ENCODE peak calls at places on chromosome 1, in seven cellular contexts. P is cardiac muscle cell; H is CD8-positive, alpha-beta memory T cell; T is endodermal cell; E is stomach; R is kidney; Q is CD8-positive, alpha-beta T cell. K is an unnamed sample.

GRCh38 chr1:55632906-55633305 is 417.7 kb upstream of the USP24 start:
- DNase-seq in P (peak; percentile 58), E (no peak), R (no peak), Q (no peak), H (no peak), T (peak; percentile 48), K (no peak)

GRCh38 chr1:37634554-37635308 is at the start of gene RSPO1:
- DNase-seq in H (no peak), T (peak; percentile 73), E (no peak), R (peak; percentile 78), Q (no peak), P (peak; percentile 23), K (peak; percentile 84)

GRCh38 chr1:114342376-114342775 is 168.6 kb downstream of the TRIM33 start:
- DNase-seq in R (no peak), E (no peak), Q (peak; percentile 68), T (no peak), H (peak; percentile 29), P (no peak), K (no peak)

GRCh38 chr1:201636065-201636464 is 97.1 kb downstream of the NAV1 start:
- DNase-seq in R (peak; percentile 32), P (peak; percentile 73), H (no peak), T (peak; percentile 66), E (no peak), Q (no peak), K (peak; percentile 84)

GRCh38 chr1:237570530-237570929 is 320.2 kb downstream of the ZP4 start:
- DNase-seq in H (no peak), Q (no peak), E (no peak), P (no peak), T (peak; percentile 63), R (no peak), K (no peak)

GRCh38 chr1:161068306-161069200 is 1.1 kb downstream of the ARHGAP30 start:
- DNase-seq in T (peak; percentile 75), Q (peak; percentile 85), R (peak; percentile 85), E (peak; percentile 62), P (no peak), H (peak; percentile 76), K (no peak)

GRCh38 chr1:245654460-245655050 is 499.8 kb downstream of the KIF26B start:
- DNase-seq in T (peak; percentile 91), E (no peak), H (no peak), P (peak; percentile 94), R (no peak), Q (no peak), K (no peak)

GRCh38 chr1:19208710-19209438 is 1.2 kb downstream of the UBR4 start:
- DNase-seq in Q (no peak), R (no peak), T (no peak), E (no peak), H (no peak), P (no peak), K (no peak)

GRCh38 chr1:207049974-207050391 is 1.0 kb downstream of the YOD1 start:
- DNase-seq in H (peak; percentile 25), R (no peak), P (peak; percentile 64), T (no peak), Q (peak; percentile 61), E (peak; percentile 64), K (peak; percentile 67)

GRCh38 chr1:25074326-25074725 is 144.2 kb upstream of the RUNX3 start:
- DNase-seq in T (no peak), R (peak; percentile 25), E (no peak), H (no peak), Q (no peak), P (no peak), K (no peak)

GRCh38 chr1:239823852-239824251 is 267.8 kb upstream of the FMN2 start:
- DNase-seq in H (no peak), P (no peak), Q (no peak), E (no peak), R (no peak), T (no peak), K (no peak)

GRCh38 chr1:201272838-201273237 is 10.5 kb upstream of the PKP1 start:
- DNase-seq in H (no peak), Q (no peak), T (peak; percentile 79), E (no peak), P (no peak), R (peak; percentile 38), K (no peak)

GRCh38 chr1:27934818-27935549 is at the start of gene SMPDL3B:
- DNase-seq in E (peak; percentile 76), T (peak; percentile 97), Q (no peak), R (peak; percentile 75), H (no peak), P (peak; percentile 67), K (peak; percentile 79)

GRCh38 chr1:34850382-34850781 is 9.2 kb downstream of the SMIM12 start:
- DNase-seq in T (no peak), P (no peak), H (no peak), Q (no peak), E (no peak), R (no peak), K (no peak)

GRCh38 chr1:29970747-29971325 is 734.5 kb downstream of the PTPRU start:
- DNase-seq in Q (peak; percentile 27), P (no peak), E (no peak), T (no peak), R (no peak), H (no peak), K (no peak)

GRCh38 chr1:234265321-234265720 is 107.9 kb upstream of the COA6 start:
- DNase-seq in Q (no peak), P (no peak), E (no peak), R (no peak), T (no peak), H (no peak), K (no peak)

GRCh38 chr1:101199637-101199982 is 37.2 kb upstream of the S1PR1 start:
- DNase-seq in E (no peak), H (no peak), R (no peak), Q (no peak), P (no peak), T (no peak), K (no peak)

GRCh38 chr1:91901231-91901630 is 15.3 kb upstream of the TGFBR3 start:
- DNase-seq in T (no peak), P (no peak), E (no peak), H (no peak), R (no peak), Q (no peak), K (no peak)
- H3K27ac ChIP-seq in T (no peak overlapping the region), P (no peak overlapping the region), E (no peak overlapping the region), H (no peak overlapping the region), R (no peak overlapping the region), Q (no peak overlapping the region), K (no peak overlapping the region)

GRCh38 chr1:9249263-9249533 is 14.6 kb downstream of the H6PD start:
- DNase-seq in Q (no peak), R (no peak), P (no peak), E (no peak), T (no peak), H (no peak), K (no peak)

GRCh38 chr1:9247894-9248293 is 13.3 kb downstream of the H6PD start:
- DNase-seq in Q (no peak), H (no peak), R (peak; percentile 66), T (no peak), P (no peak), E (no peak), K (no peak)

GRCh38 chr1:9249534-9250335 is 15.2 kb downstream of the H6PD start:
- DNase-seq in R (peak; percentile 80), Q (no peak), P (no peak), H (no peak), E (peak; percentile 64), T (peak; percentile 96), K (peak; percentile 82)

GRCh38 chr1:9246841-9247785 is 12.5 kb downstream of the H6PD start:
- DNase-seq in P (no peak), R (no peak), Q (no peak), H (no peak), E (no peak), T (no peak), K (no peak)

DNA sequence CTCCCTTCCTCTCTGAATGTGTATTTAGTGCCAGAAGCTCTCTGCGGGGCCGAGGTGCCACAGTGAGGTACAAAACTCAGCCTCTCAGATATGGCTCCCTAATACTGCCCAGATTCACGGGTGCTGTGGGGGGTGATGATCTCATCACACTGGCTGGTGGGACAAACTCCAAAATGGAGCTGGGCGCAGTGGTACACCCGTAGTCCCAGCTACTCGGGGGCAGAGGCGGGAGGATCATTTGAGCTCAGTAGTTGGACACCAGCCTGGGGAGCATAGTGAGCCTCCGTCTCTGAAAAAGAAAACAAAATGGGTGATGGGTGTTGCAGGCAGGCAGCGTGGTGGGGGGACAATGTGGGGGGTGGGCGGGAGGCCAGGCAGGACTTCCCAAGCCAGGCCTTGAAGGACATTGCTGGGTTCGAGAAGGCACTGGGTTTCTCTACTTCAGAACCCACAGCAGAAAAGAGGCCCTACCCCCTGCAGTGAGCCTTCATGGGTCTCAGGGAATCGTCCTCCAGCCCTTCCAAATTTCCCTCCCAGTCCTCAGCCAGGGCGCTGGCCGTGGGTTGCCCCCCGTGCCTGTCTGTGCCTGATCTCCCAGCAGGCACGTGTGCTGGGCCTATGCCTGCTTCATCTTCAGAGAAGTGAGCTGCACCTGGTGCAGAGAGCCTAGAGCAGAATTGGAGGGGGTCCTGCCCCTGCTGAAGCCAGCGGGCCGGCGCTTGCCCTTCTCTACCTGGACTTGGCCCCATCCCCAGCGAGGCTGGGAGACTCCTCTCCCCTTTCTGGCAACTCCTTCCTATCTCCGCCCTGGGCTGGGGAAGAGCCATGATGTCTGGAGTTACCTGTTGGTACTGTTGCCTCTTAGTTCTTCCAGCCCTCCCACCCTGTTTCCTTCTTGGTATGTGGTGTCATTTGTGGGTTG is 14.0 kb downstream of the H6PD start:
- DNase-seq in T (no peak), P (no peak), E (no peak), R (peak; percentile 51), Q (no peak), H (no peak), K (no peak)
- H3K27ac ChIP-seq in T (no peak overlapping the region), P (no peak overlapping the region), E (peak overlapping the region; percentile 16), R (no peak overlapping the region), Q (no peak overlapping the region), H (no peak overlapping the region), K (peak overlapping the region; percentile 81)

GRCh38 chr1:14689996-14690614 is 91.6 kb downstream of the KAZN start:
- DNase-seq in H (no peak), T (no peak), R (no peak), P (no peak), Q (no peak), E (no peak), K (no peak)
- H3K27ac ChIP-seq in H (no peak overlapping the region), T (no peak overlapping the region), R (no peak overlapping the region), P (no peak overlapping the region), Q (no peak overlapping the region), E (no peak overlapping the region), K (no peak overlapping the region)

DNA sequence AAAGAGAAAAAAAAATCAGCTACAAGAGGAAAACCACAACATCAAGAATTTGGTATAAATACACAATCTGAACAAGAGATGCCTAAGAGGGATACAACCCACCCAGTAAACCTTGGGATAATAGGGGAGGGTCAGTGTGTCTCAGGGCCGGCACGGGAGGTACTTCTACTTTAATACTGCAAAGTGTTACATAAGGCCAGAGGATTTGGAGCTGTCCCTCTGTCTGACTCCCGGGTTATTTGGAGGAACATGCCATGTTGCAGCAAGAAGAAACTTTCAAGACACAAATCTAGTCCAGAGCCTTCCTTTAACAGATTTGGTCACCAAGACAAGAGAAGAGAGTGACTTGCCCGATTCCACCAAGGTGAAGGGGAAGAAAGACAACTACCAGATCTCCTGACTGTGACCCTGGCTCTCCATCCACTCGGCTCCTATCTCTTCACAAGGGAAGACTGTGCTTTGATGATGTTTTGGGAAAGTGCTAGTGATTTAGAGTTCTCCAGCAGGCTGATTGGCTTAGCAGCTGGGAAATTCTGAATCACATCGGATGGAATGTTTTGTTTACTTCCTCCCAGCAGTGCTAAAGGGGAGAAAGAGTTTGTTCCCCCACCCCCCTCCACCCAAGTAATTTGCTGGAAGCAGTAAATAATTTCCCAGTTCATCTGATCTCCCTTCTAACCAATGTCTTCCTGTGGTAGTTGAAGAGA is 29.3 kb downstream of the SGIP1 start:
- DNase-seq in E (no peak), R (no peak), Q (no peak), H (no peak), T (peak; percentile 63), P (no peak), K (no peak)
- H3K27ac ChIP-seq in E (no peak overlapping the region), R (peak overlapping the region; percentile 84), Q (no peak overlapping the region), H (no peak overlapping the region), T (no peak overlapping the region), P (no peak overlapping the region), K (no peak overlapping the region)

GRCh38 chr1:211603191-211603701 is 24.3 kb upstream of the SLC30A1 start:
- DNase-seq in Q (no peak), P (no peak), H (no peak), E (no peak), R (no peak), T (no peak), K (no peak)
- H3K27ac ChIP-seq in Q (no peak overlapping the region), P (no peak overlapping the region), H (no peak overlapping the region), E (no peak overlapping the region), R (no peak overlapping the region), T (no peak overlapping the region), K (no peak overlapping the region)